ENCODE peak calls at places on chromosome 4, in four cellular contexts. One of them, this sample, is unnamed.

GRCh38 chr4:74061430-74061829 is 22.9 kb upstream of the CXCL3 start:
- DNase-seq in endothelial cell: no peak
- DNase-seq in tibial artery: no peak
- DNase-seq in adrenal gland: no peak
- DNase-seq in this sample: no peak

GRCh38 chr4:76233967-76234678 is 17.4 kb upstream of the FAM47E start:
- DNase-seq in endothelial cell: peak
- DNase-seq in tibial artery: no peak
- DNase-seq in adrenal gland: no peak
- DNase-seq in this sample: peak

GRCh38 chr4:124177647-124178425 is 534.7 kb downstream of the ANKRD50 start:
- DNase-seq in endothelial cell: no peak
- DNase-seq in tibial artery: no peak
- DNase-seq in adrenal gland: no peak
- DNase-seq in this sample: no peak

GRCh38 chr4:52822583-52823477 is 39.3 kb upstream of the RASL11B start:
- DNase-seq in endothelial cell: no peak
- DNase-seq in tibial artery: no peak
- DNase-seq in adrenal gland: no peak
- DNase-seq in this sample: no peak

GRCh38 chr4:56307423-56307822 is 79.9 kb downstream of the AASDH start:
- DNase-seq in endothelial cell: no peak
- DNase-seq in tibial artery: no peak
- DNase-seq in adrenal gland: no peak
- DNase-seq in this sample: no peak

GRCh38 chr4:128574706-128575105 is 234.8 kb upstream of the JADE1 start:
- DNase-seq in endothelial cell: peak
- DNase-seq in tibial artery: peak
- DNase-seq in adrenal gland: peak
- DNase-seq in this sample: peak

GRCh38 chr4:54568184-54568583 is 89.6 kb upstream of the KIT start:
- DNase-seq in endothelial cell: no peak
- DNase-seq in tibial artery: no peak
- DNase-seq in adrenal gland: peak
- DNase-seq in this sample: no peak

GRCh38 chr4:10077101-10077491 is 39.5 kb downstream of the WDR1 start:
- DNase-seq in endothelial cell: no peak
- DNase-seq in tibial artery: peak
- DNase-seq in adrenal gland: no peak
- DNase-seq in this sample: no peak

GRCh38 chr4:159024266-159024665 is 78.6 kb upstream of the RAPGEF2 start:
- DNase-seq in endothelial cell: no peak
- DNase-seq in tibial artery: no peak
- DNase-seq in adrenal gland: no peak
- DNase-seq in this sample: no peak

GRCh38 chr4:142336251-142336934 is 509.7 kb downstream of the INPP4B start:
- DNase-seq in endothelial cell: no peak
- DNase-seq in tibial artery: no peak
- DNase-seq in adrenal gland: no peak
- DNase-seq in this sample: no peak

GRCh38 chr4:6566582-6567190 is 8.3 kb upstream of the MAN2B2 start:
- DNase-seq in endothelial cell: no peak
- DNase-seq in tibial artery: no peak
- DNase-seq in adrenal gland: no peak
- DNase-seq in this sample: no peak

GRCh38 chr4:73998040-73999011 is at the start of gene CXCL5:
- DNase-seq in endothelial cell: peak
- DNase-seq in tibial artery: no peak
- DNase-seq in adrenal gland: no peak
- DNase-seq in this sample: peak

GRCh38 chr4:110412354-110412753 is 63.6 kb upstream of the ENPEP start:
- DNase-seq in endothelial cell: no peak
- DNase-seq in tibial artery: no peak
- DNase-seq in adrenal gland: no peak
- DNase-seq in this sample: no peak

GRCh38 chr4:169485791-169486742 is 126.3 kb downstream of the NEK1 start:
- DNase-seq in endothelial cell: peak
- DNase-seq in tibial artery: no peak
- DNase-seq in adrenal gland: peak
- DNase-seq in this sample: peak

GRCh38 chr4:16597829-16598228 is 300.6 kb downstream of the LDB2 start:
- DNase-seq in endothelial cell: peak
- DNase-seq in tibial artery: no peak
- DNase-seq in adrenal gland: no peak
- DNase-seq in this sample: no peak

GRCh38 chr4:141158219-141158618 is 24.9 kb upstream of the RNF150 start:
- DNase-seq in endothelial cell: no peak
- DNase-seq in tibial artery: no peak
- DNase-seq in adrenal gland: no peak
- DNase-seq in this sample: no peak

GRCh38 chr4:184733654-184734524 is at the start of gene CENPU:
- DNase-seq in endothelial cell: peak
- DNase-seq in tibial artery: peak
- DNase-seq in adrenal gland: peak
- DNase-seq in this sample: peak

GRCh38 chr4:147590249-147590920 is 26.8 kb upstream of the TMEM184C start:
- DNase-seq in endothelial cell: peak
- DNase-seq in tibial artery: no peak
- DNase-seq in adrenal gland: peak
- DNase-seq in this sample: peak

GRCh38 chr4:8204576-8205227 is 5.6 kb downstream of the SH3TC1 start:
- DNase-seq in endothelial cell: no peak
- DNase-seq in tibial artery: no peak
- DNase-seq in adrenal gland: no peak
- DNase-seq in this sample: no peak

GRCh38 chr4:6095023-6095817 is 77.0 kb upstream of the C4orf50 start:
- DNase-seq in endothelial cell: no peak
- DNase-seq in tibial artery: peak
- DNase-seq in adrenal gland: no peak
- DNase-seq in this sample: no peak

GRCh38 chr4:99642725-99643489 is 14.7 kb downstream of the C4orf54 start:
- DNase-seq in endothelial cell: no peak
- DNase-seq in tibial artery: peak
- DNase-seq in adrenal gland: peak
- DNase-seq in this sample: no peak

GRCh38 chr4:41921476-41921875 is 13.8 kb upstream of the TMEM33 start:
- DNase-seq in endothelial cell: no peak
- DNase-seq in tibial artery: no peak
- DNase-seq in adrenal gland: no peak
- DNase-seq in this sample: no peak

GRCh38 chr4:184911310-184911709 is 85.5 kb upstream of the ACSL1 start:
- DNase-seq in endothelial cell: no peak
- DNase-seq in tibial artery: no peak
- DNase-seq in adrenal gland: peak
- DNase-seq in this sample: no peak

GRCh38 chr4:148854203-148854602 is 412.0 kb upstream of the NR3C2 start:
- DNase-seq in endothelial cell: no peak
- DNase-seq in tibial artery: no peak
- DNase-seq in adrenal gland: no peak
- DNase-seq in this sample: no peak

GRCh38 chr4:133581971-133582619 is 433.0 kb downstream of the PCDH10 start:
- DNase-seq in endothelial cell: no peak
- DNase-seq in tibial artery: no peak
- DNase-seq in adrenal gland: no peak
- DNase-seq in this sample: no peak

GRCh38 chr4:120929847-120930246 is 7.3 kb upstream of the PRDM5 start:
- DNase-seq in endothelial cell: no peak
- DNase-seq in tibial artery: no peak
- DNase-seq in adrenal gland: no peak
- DNase-seq in this sample: no peak

GRCh38 chr4:176376032-176376614 is 56.4 kb downstream of the SPCS3 start:
- DNase-seq in endothelial cell: no peak
- DNase-seq in tibial artery: no peak
- DNase-seq in adrenal gland: no peak
- DNase-seq in this sample: no peak
- TF ChIP-seq CTCF in endothelial cell: peak
- TF ChIP-seq CTCF in tibial artery: peak
- TF ChIP-seq CTCF in adrenal gland: peak
- TF ChIP-seq CTCF in this sample: peak

GRCh38 chr4:13299343-13299742 is 184.8 kb downstream of the RAB28 start:
- DNase-seq in endothelial cell: no peak
- DNase-seq in tibial artery: no peak
- DNase-seq in adrenal gland: no peak
- DNase-seq in this sample: no peak

GRCh38 chr4:13302876-13303275 is 181.3 kb downstream of the RAB28 start:
- DNase-seq in endothelial cell: no peak
- DNase-seq in tibial artery: no peak
- DNase-seq in adrenal gland: no peak
- DNase-seq in this sample: no peak

GRCh38 chr4:13294961-13295605 is 189.1 kb downstream of the RAB28 start:
- DNase-seq in endothelial cell: no peak
- DNase-seq in tibial artery: no peak
- DNase-seq in adrenal gland: no peak
- DNase-seq in this sample: no peak

DNA sequence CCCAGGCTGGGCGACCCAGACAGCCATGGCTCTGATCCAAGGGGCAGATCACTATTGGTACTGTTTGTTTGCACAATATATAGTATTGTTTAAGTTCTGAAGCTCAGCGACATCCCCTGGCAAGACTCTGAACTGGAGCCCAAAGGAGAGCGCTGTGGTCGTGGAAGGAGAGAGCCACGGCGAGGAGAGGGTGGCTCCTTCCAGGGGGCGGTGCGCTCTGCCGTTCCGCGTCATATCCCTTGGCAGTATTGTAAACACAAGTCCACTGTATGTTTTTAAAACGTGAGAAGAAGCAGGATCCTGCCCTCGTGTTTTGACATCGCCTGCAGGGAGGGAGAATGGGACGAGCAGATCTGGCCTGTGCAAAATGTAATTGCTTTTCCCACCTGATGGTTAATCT is 185.5 kb downstream of the RAB28 start:
- DNase-seq in endothelial cell: no peak
- DNase-seq in tibial artery: no peak
- DNase-seq in adrenal gland: no peak
- DNase-seq in this sample: no peak
- TF ChIP-seq CTCF in endothelial cell: no peak
- TF ChIP-seq CTCF in tibial artery: no peak
- TF ChIP-seq CTCF in adrenal gland: no peak
- TF ChIP-seq CTCF in this sample: no peak

GRCh38 chr4:2008921-2009650 is at the start of gene NELFA:
- DNase-seq in endothelial cell: peak
- DNase-seq in tibial artery: peak
- DNase-seq in adrenal gland: peak
- DNase-seq in this sample: peak
- TF ChIP-seq CTCF in endothelial cell: peak
- TF ChIP-seq CTCF in tibial artery: peak
- TF ChIP-seq CTCF in adrenal gland: peak
- TF ChIP-seq CTCF in this sample: peak

GRCh38 chr4:143531368-143531767 is 17.9 kb downstream of the SMARCA5 start:
- DNase-seq in endothelial cell: no peak
- DNase-seq in tibial artery: no peak
- DNase-seq in adrenal gland: no peak
- DNase-seq in this sample: no peak
- TF ChIP-seq CTCF in endothelial cell: no peak
- TF ChIP-seq CTCF in tibial artery: peak
- TF ChIP-seq CTCF in adrenal gland: no peak
- TF ChIP-seq CTCF in this sample: no peak

GRCh38 chr4:43089730-43090129 is 197.2 kb downstream of the GRXCR1 start:
- DNase-seq in endothelial cell: no peak
- DNase-seq in tibial artery: peak
- DNase-seq in adrenal gland: no peak
- DNase-seq in this sample: no peak
- TF ChIP-seq CTCF in endothelial cell: no peak
- TF ChIP-seq CTCF in tibial artery: no peak
- TF ChIP-seq CTCF in adrenal gland: no peak
- TF ChIP-seq CTCF in this sample: no peak

DNA sequence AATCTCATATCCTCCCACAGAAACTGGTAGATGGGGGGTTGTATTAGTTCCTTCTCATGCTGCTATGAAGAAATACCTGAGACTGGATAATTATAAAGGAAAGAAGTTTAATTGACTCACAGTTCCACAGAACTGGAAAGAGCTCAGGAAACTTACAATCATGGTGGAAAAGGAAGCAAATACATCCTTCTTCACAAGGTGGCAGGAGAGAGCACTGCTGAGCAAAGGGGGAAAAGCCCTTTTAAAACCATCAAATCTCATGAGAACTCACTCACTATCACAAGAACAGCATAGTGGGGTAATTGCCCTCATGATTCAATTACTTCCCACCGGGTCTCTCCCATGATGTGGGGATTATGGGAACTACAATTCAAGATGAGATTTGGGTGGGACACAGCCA is 250.5 kb upstream of the GPRIN3 start:
- DNase-seq in endothelial cell: no peak
- DNase-seq in tibial artery: no peak
- DNase-seq in adrenal gland: no peak
- DNase-seq in this sample: no peak
- TF ChIP-seq CTCF in endothelial cell: peak
- TF ChIP-seq CTCF in tibial artery: no peak
- TF ChIP-seq CTCF in adrenal gland: peak
- TF ChIP-seq CTCF in this sample: peak

GRCh38 chr4:154854362-154854761 is 73.3 kb downstream of the RBM46 start:
- DNase-seq in endothelial cell: no peak
- DNase-seq in tibial artery: no peak
- DNase-seq in adrenal gland: no peak
- DNase-seq in this sample: no peak
- TF ChIP-seq CTCF in endothelial cell: peak
- TF ChIP-seq CTCF in tibial artery: no peak
- TF ChIP-seq CTCF in adrenal gland: no peak
- TF ChIP-seq CTCF in this sample: peak

GRCh38 chr4:113153529-113154101 is 104.2 kb downstream of the ANK2 start:
- DNase-seq in endothelial cell: no peak
- DNase-seq in tibial artery: no peak
- DNase-seq in adrenal gland: no peak
- DNase-seq in this sample: no peak
- TF ChIP-seq CTCF in endothelial cell: no peak
- TF ChIP-seq CTCF in tibial artery: no peak
- TF ChIP-seq CTCF in adrenal gland: no peak
- TF ChIP-seq CTCF in this sample: no peak

DNA sequence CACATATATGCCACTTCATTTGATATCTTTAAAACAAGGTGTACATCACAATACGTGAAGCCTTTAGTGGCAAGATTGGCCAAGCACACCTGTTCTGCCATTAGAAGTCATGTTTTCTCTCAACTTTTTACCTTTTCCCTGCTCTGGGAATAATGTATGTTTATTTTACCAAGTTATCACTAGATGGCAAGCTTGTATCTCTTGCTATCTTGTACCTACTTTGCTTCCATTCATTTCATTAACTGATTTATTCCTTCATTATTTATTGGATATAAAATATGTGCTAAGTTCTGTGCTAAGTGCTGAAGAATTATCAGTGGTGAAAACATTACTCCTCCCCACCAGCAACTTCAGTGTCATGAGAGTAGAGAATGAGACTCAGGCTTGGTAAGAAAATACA is 245.5 kb downstream of the ANK2 start:
- DNase-seq in endothelial cell: no peak
- DNase-seq in tibial artery: no peak
- DNase-seq in adrenal gland: no peak
- DNase-seq in this sample: no peak
- TF ChIP-seq CTCF in endothelial cell: no peak
- TF ChIP-seq CTCF in tibial artery: no peak
- TF ChIP-seq CTCF in adrenal gland: no peak
- TF ChIP-seq CTCF in this sample: no peak